ENCODE peak calls at places on chromosome 2, in eight cellular contexts. One of them, this sample, is unnamed.
A peak's percentile ranks its signal among the peaks of the same experiment; 100 is the strongest.

GRCh38 chr2:43642363-43642762 is 5.3 kb downstream of the PLEKHH2 start:
- DNase-seq in mammary epithelial cell: no peak
- DNase-seq in tibial nerve: no peak
- DNase-seq in HCT116: no peak
- DNase-seq in right atrium auricular region: no peak
- DNase-seq in transverse colon: no peak
- DNase-seq in uterus: no peak
- DNase-seq in breast epithelium: no peak
- DNase-seq in this sample: no peak

GRCh38 chr2:113976277-113976928 is 86.5 kb downstream of the ACTR3 start:
- DNase-seq in mammary epithelial cell: no peak
- DNase-seq in tibial nerve: no peak
- DNase-seq in HCT116: no peak
- DNase-seq in right atrium auricular region: no peak
- DNase-seq in transverse colon: no peak
- DNase-seq in uterus: no peak
- DNase-seq in breast epithelium: no peak
- DNase-seq in this sample: no peak

GRCh38 chr2:102428573-102428972 is 5.6 kb downstream of the IL18RAP start:
- DNase-seq in mammary epithelial cell: no peak
- DNase-seq in tibial nerve: no peak
- DNase-seq in HCT116: no peak
- DNase-seq in right atrium auricular region: no peak
- DNase-seq in transverse colon: no peak
- DNase-seq in uterus: no peak
- DNase-seq in breast epithelium: no peak
- DNase-seq in this sample: no peak

GRCh38 chr2:70510213-70510820 is 43.3 kb downstream of the TGFA start:
- DNase-seq in mammary epithelial cell: no peak
- DNase-seq in tibial nerve: no peak
- DNase-seq in HCT116: no peak
- DNase-seq in right atrium auricular region: no peak
- DNase-seq in transverse colon: no peak
- DNase-seq in uterus: no peak
- DNase-seq in breast epithelium: no peak
- DNase-seq in this sample: no peak

GRCh38 chr2:78985558-78985957 is 39.9 kb upstream of the REG3G start:
- DNase-seq in mammary epithelial cell: no peak
- DNase-seq in tibial nerve: no peak
- DNase-seq in HCT116: no peak
- DNase-seq in right atrium auricular region: no peak
- DNase-seq in transverse colon: no peak
- DNase-seq in uterus: no peak
- DNase-seq in breast epithelium: no peak
- DNase-seq in this sample: no peak

GRCh38 chr2:27854224-27854623 is 36.0 kb downstream of the RBKS start:
- DNase-seq in mammary epithelial cell: no peak
- DNase-seq in tibial nerve: no peak
- DNase-seq in HCT116: no peak
- DNase-seq in right atrium auricular region: no peak
- DNase-seq in transverse colon: peak; percentile 17
- DNase-seq in uterus: no peak
- DNase-seq in breast epithelium: no peak
- DNase-seq in this sample: no peak

GRCh38 chr2:160417745-160418397 is 75.7 kb downstream of the RBMS1 start:
- DNase-seq in mammary epithelial cell: peak; percentile 87
- DNase-seq in tibial nerve: no peak
- DNase-seq in HCT116: no peak
- DNase-seq in right atrium auricular region: no peak
- DNase-seq in transverse colon: no peak
- DNase-seq in uterus: no peak
- DNase-seq in breast epithelium: no peak
- DNase-seq in this sample: no peak

GRCh38 chr2:239639366-239640185 is 238.8 kb upstream of the HDAC4 start:
- DNase-seq in mammary epithelial cell: no peak
- DNase-seq in tibial nerve: no peak
- DNase-seq in HCT116: no peak
- DNase-seq in right atrium auricular region: no peak
- DNase-seq in transverse colon: no peak
- DNase-seq in uterus: no peak
- DNase-seq in breast epithelium: no peak
- DNase-seq in this sample: no peak

GRCh38 chr2:17857016-17857415 is 21.5 kb upstream of the KCNS3 start:
- DNase-seq in mammary epithelial cell: peak; percentile 17
- DNase-seq in tibial nerve: no peak
- DNase-seq in HCT116: no peak
- DNase-seq in right atrium auricular region: no peak
- DNase-seq in transverse colon: no peak
- DNase-seq in uterus: no peak
- DNase-seq in breast epithelium: no peak
- DNase-seq in this sample: no peak

GRCh38 chr2:63712748-63713147 is 124.0 kb downstream of the MDH1 start:
- DNase-seq in mammary epithelial cell: peak; percentile 12
- DNase-seq in tibial nerve: no peak
- DNase-seq in HCT116: no peak
- DNase-seq in right atrium auricular region: no peak
- DNase-seq in transverse colon: no peak
- DNase-seq in uterus: no peak
- DNase-seq in breast epithelium: no peak
- DNase-seq in this sample: no peak

GRCh38 chr2:119958642-119959268 is 54.1 kb upstream of the EPB41L5 start:
- DNase-seq in mammary epithelial cell: peak; percentile 11
- DNase-seq in tibial nerve: no peak
- DNase-seq in HCT116: no peak
- DNase-seq in right atrium auricular region: no peak
- DNase-seq in transverse colon: no peak
- DNase-seq in uterus: no peak
- DNase-seq in breast epithelium: no peak
- DNase-seq in this sample: no peak

GRCh38 chr2:121479882-121480522 is 50.7 kb upstream of the RNU4ATAC start:
- DNase-seq in mammary epithelial cell: peak; percentile 48
- DNase-seq in tibial nerve: no peak
- DNase-seq in HCT116: no peak
- DNase-seq in right atrium auricular region: no peak
- DNase-seq in transverse colon: peak; percentile 68
- DNase-seq in uterus: no peak
- DNase-seq in breast epithelium: no peak
- DNase-seq in this sample: peak; percentile 12

GRCh38 chr2:18835787-18836186 is 246.4 kb upstream of the NT5C1B start:
- DNase-seq in mammary epithelial cell: no peak
- DNase-seq in tibial nerve: no peak
- DNase-seq in HCT116: no peak
- DNase-seq in right atrium auricular region: no peak
- DNase-seq in transverse colon: no peak
- DNase-seq in uterus: no peak
- DNase-seq in breast epithelium: no peak
- DNase-seq in this sample: no peak

GRCh38 chr2:32715391-32715841 is 87.6 kb downstream of the TTC27 start:
- DNase-seq in mammary epithelial cell: peak; percentile 40
- DNase-seq in tibial nerve: no peak
- DNase-seq in HCT116: no peak
- DNase-seq in right atrium auricular region: no peak
- DNase-seq in transverse colon: no peak
- DNase-seq in uterus: no peak
- DNase-seq in breast epithelium: no peak
- DNase-seq in this sample: no peak

GRCh38 chr2:241379481-241380480 is 23.7 kb downstream of the FARP2 start:
- DNase-seq in mammary epithelial cell: no peak
- DNase-seq in tibial nerve: no peak
- DNase-seq in HCT116: no peak
- DNase-seq in right atrium auricular region: no peak
- DNase-seq in transverse colon: no peak
- DNase-seq in uterus: no peak
- DNase-seq in breast epithelium: no peak
- DNase-seq in this sample: no peak

GRCh38 chr2:11533278-11534077 is at the start of gene GREB1:
- DNase-seq in mammary epithelial cell: peak; percentile 71
- DNase-seq in tibial nerve: no peak
- DNase-seq in HCT116: no peak
- DNase-seq in right atrium auricular region: no peak
- DNase-seq in transverse colon: no peak
- DNase-seq in uterus: no peak
- DNase-seq in breast epithelium: no peak
- DNase-seq in this sample: no peak

GRCh38 chr2:234548720-234549420 is 52.0 kb upstream of the ARL4C start:
- DNase-seq in mammary epithelial cell: no peak
- DNase-seq in tibial nerve: no peak
- DNase-seq in HCT116: no peak
- DNase-seq in right atrium auricular region: no peak
- DNase-seq in transverse colon: no peak
- DNase-seq in uterus: no peak
- DNase-seq in breast epithelium: no peak
- DNase-seq in this sample: no peak

DNA sequence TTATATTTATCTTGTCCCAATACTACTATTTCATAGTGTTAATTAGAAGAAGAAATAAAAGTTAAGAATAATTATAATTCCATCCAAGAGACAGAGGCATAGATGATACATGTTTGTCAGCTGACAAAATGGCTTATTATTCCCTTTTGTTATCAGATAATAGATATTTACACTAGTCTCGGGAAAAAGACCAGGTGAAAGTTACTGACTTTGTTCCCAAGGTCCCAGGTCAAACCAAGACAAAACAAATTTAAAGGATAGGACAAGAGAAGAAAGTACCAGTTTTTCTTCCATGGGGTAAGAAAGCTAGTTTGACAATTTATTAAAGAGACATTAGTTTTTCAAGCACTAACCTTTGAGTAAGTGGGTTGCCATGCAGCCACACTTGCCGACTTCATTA is 73.2 kb downstream of the TTN start:
- DNase-seq in mammary epithelial cell: no peak
- DNase-seq in tibial nerve: no peak
- DNase-seq in HCT116: no peak
- DNase-seq in right atrium auricular region: no peak
- DNase-seq in transverse colon: no peak
- DNase-seq in uterus: no peak
- DNase-seq in breast epithelium: no peak
- DNase-seq in this sample: no peak
- H3K36me3 ChIP-seq in mammary epithelial cell: no peaks in the 10 kb centered on the region
- H3K36me3 ChIP-seq in tibial nerve: no peaks in the 10 kb centered on the region
- H3K36me3 ChIP-seq in HCT116: no peaks in the 10 kb centered on the region
- H3K36me3 ChIP-seq in right atrium auricular region: peaks cover 96% of the 10 kb centered on the region
- H3K36me3 ChIP-seq in transverse colon: no peaks in the 10 kb centered on the region
- H3K36me3 ChIP-seq in uterus: no peaks in the 10 kb centered on the region
- H3K36me3 ChIP-seq in breast epithelium: no peaks in the 10 kb centered on the region
- H3K36me3 ChIP-seq in this sample: no peaks in the 10 kb centered on the region

DNA sequence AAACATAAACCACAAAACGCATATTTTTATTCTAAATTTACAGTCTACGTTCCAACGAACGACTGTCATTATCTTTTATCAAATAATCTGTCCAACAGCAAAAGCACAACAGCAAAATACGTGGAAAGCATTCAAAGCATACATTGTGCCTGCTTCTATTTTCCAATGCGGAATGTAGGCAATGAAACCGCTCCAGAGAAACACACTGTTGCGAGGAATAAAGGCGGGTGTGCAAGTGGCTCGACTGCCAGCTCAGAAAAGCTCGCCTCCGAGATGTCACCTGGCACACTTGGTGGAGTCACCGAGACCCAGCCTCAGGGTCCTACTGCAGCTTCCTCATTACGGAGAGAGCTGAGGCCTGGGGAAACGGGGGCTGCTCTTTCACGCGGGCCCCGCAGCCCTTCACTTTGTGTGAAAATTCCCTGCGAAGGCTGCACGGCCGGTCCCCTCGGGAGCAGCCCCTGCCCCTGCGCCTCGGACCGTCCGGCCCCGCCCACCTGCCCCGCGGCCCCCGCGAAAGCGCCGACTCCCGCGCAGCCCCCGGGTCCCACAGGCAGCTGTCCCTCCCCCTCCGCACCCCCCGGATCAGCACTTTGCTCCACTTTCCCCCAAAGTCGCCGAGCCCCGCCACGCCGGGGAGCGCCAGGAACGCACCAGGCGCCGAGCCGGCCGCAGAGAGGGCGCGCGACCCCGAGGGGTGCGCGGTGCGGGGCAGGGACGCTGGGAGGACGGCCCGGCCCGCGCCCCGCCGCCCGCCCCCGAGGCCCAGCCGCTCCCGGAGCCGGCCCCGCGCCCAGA is 680 bp downstream of the MGAT4A start:
- DNase-seq in mammary epithelial cell: no peak
- DNase-seq in tibial nerve: peak; percentile 27
- DNase-seq in HCT116: no peak
- DNase-seq in right atrium auricular region: peak; percentile 70
- DNase-seq in transverse colon: peak; percentile 70
- DNase-seq in uterus: peak; percentile 49
- DNase-seq in breast epithelium: peak; percentile 71
- DNase-seq in this sample: no peak
- TF ChIP-seq CTCF in mammary epithelial cell: no peak
- TF ChIP-seq CTCF in tibial nerve: no peak
- TF ChIP-seq CTCF in HCT116: no peak
- TF ChIP-seq CTCF in right atrium auricular region: no peak
- TF ChIP-seq CTCF in transverse colon: no peak
- TF ChIP-seq CTCF in uterus: no peak
- TF ChIP-seq CTCF in breast epithelium: no peak
- TF ChIP-seq CTCF in this sample: no peak

GRCh38 chr2:86746903-86747302 is 26.8 kb downstream of the RMND5A start:
- DNase-seq in mammary epithelial cell: no peak
- DNase-seq in tibial nerve: no peak
- DNase-seq in HCT116: no peak
- DNase-seq in right atrium auricular region: no peak
- DNase-seq in transverse colon: no peak
- DNase-seq in uterus: no peak
- DNase-seq in breast epithelium: no peak
- DNase-seq in this sample: no peak
- H3K36me3 ChIP-seq in mammary epithelial cell: no peaks in the 10 kb centered on the region
- H3K36me3 ChIP-seq in tibial nerve: no peaks in the 10 kb centered on the region
- H3K36me3 ChIP-seq in HCT116: peaks cover 2% of the 10 kb centered on the region
- H3K36me3 ChIP-seq in right atrium auricular region: peaks cover 9% of the 10 kb centered on the region
- H3K36me3 ChIP-seq in transverse colon: no peaks in the 10 kb centered on the region
- H3K36me3 ChIP-seq in uterus: no peaks in the 10 kb centered on the region
- H3K36me3 ChIP-seq in breast epithelium: no peaks in the 10 kb centered on the region
- H3K36me3 ChIP-seq in this sample: no peaks in the 10 kb centered on the region

GRCh38 chr2:108195133-108195439 is 44.7 kb upstream of the SULT1C3 start:
- DNase-seq in mammary epithelial cell: no peak
- DNase-seq in tibial nerve: no peak
- DNase-seq in HCT116: no peak
- DNase-seq in right atrium auricular region: no peak
- DNase-seq in transverse colon: no peak
- DNase-seq in uterus: no peak
- DNase-seq in breast epithelium: no peak
- DNase-seq in this sample: no peak

GRCh38 chr2:108189316-108189715 is 50.5 kb upstream of the SULT1C3 start:
- DNase-seq in mammary epithelial cell: peak; percentile 55
- DNase-seq in tibial nerve: no peak
- DNase-seq in HCT116: no peak
- DNase-seq in right atrium auricular region: no peak
- DNase-seq in transverse colon: no peak
- DNase-seq in uterus: no peak
- DNase-seq in breast epithelium: no peak
- DNase-seq in this sample: no peak

GRCh38 chr2:108199726-108200125 is 40.0 kb upstream of the SULT1C3 start:
- DNase-seq in mammary epithelial cell: peak; percentile 62
- DNase-seq in tibial nerve: no peak
- DNase-seq in HCT116: no peak
- DNase-seq in right atrium auricular region: no peak
- DNase-seq in transverse colon: no peak
- DNase-seq in uterus: no peak
- DNase-seq in breast epithelium: no peak
- DNase-seq in this sample: no peak

GRCh38 chr2:108193251-108193650 is 46.5 kb upstream of the SULT1C3 start:
- DNase-seq in mammary epithelial cell: no peak
- DNase-seq in tibial nerve: no peak
- DNase-seq in HCT116: no peak
- DNase-seq in right atrium auricular region: no peak
- DNase-seq in transverse colon: no peak
- DNase-seq in uterus: no peak
- DNase-seq in breast epithelium: no peak
- DNase-seq in this sample: no peak

GRCh38 chr2:108194409-108195132 is 45.2 kb upstream of the SULT1C3 start:
- DNase-seq in mammary epithelial cell: no peak
- DNase-seq in tibial nerve: no peak
- DNase-seq in HCT116: no peak
- DNase-seq in right atrium auricular region: no peak
- DNase-seq in transverse colon: no peak
- DNase-seq in uterus: no peak
- DNase-seq in breast epithelium: no peak
- DNase-seq in this sample: no peak
- TF ChIP-seq CTCF in mammary epithelial cell: peak; percentile 39
- TF ChIP-seq CTCF in tibial nerve: no peak
- TF ChIP-seq CTCF in HCT116: peak; percentile 20
- TF ChIP-seq CTCF in right atrium auricular region: peak; percentile 34
- TF ChIP-seq CTCF in transverse colon: no peak
- TF ChIP-seq CTCF in uterus: peak; percentile 18
- TF ChIP-seq CTCF in breast epithelium: no peak
- TF ChIP-seq CTCF in this sample: no peak